ENCODE peak calls at places on chromosomes 11 and 22, in nine cellular contexts. I, K, Q, A, F, C, T, P and Y are unnamed samples.

GRCh38 chr11:44563716-44564115 is 1.7 kb upstream of the CD82 start:
- DNase-seq in K (no peak), Q (no peak), P (no peak), A (no peak), C (no peak), F (no peak), T (no peak), I (peak), Y (peak)

GRCh38 chr11:125313271-125314222 is 149.0 kb downstream of the PKNOX2 start:
- DNase-seq in T (no peak), C (peak), I (no peak), Q (peak), A (no peak), P (no peak), K (no peak), F (no peak), Y (peak)

GRCh38 chr22:30871391-30872281 is 96.9 kb downstream of the MORC2 start:
- DNase-seq in I (no peak), T (no peak), C (no peak), F (no peak), P (peak), Q (no peak), A (no peak), K (no peak), Y (no peak)

GRCh38 chr11:60838132-60838531 is 3.8 kb upstream of the CCDC86 start:
- DNase-seq in I (no peak), T (no peak), P (no peak), C (no peak), Q (peak), A (no peak), F (no peak), K (no peak), Y (no peak)

GRCh38 chr22:49621601-49622210 is 206.0 kb downstream of the BRD1 start:
- DNase-seq in A (no peak), C (no peak), I (no peak), F (no peak), Q (no peak), K (no peak), T (no peak), P (no peak), Y (no peak)

GRCh38 chr11:130408401-130408890 is 20.0 kb downstream of the ADAMTS8 start:
- DNase-seq in I (no peak), F (no peak), A (no peak), K (no peak), Q (no peak), P (no peak), T (no peak), C (no peak), Y (no peak)

GRCh38 chr22:17917490-17917983 is 106.8 kb downstream of the MICAL3 start:
- DNase-seq in T (no peak), P (no peak), K (no peak), I (no peak), F (no peak), C (peak), Q (no peak), A (no peak), Y (no peak)

GRCh38 chr11:18384157-18384641 is 10.2 kb upstream of the LDHA start:
- DNase-seq in K (no peak), Q (peak), C (peak), T (no peak), I (peak), F (peak), P (no peak), A (no peak), Y (peak)

GRCh38 chr22:35684270-35684700 is 33.4 kb upstream of the APOL5 start:
- DNase-seq in A (peak), I (peak), C (peak), F (peak), T (no peak), K (no peak), Q (peak), P (no peak), Y (peak)

GRCh38 chr11:35040221-35040942 is 98.6 kb upstream of the CD44 start:
- DNase-seq in P (no peak), A (no peak), T (no peak), Q (no peak), K (no peak), F (no peak), C (peak), I (peak), Y (peak)

GRCh38 chr11:118098996-118099837 is 12.5 kb upstream of the SMIM35 start:
- DNase-seq in F (peak), C (no peak), I (no peak), A (peak), Q (peak), T (no peak), P (no peak), K (no peak), Y (no peak)

GRCh38 chr22:46965552-46966494 is 203.4 kb downstream of the TBC1D22A start:
- DNase-seq in A (no peak), C (no peak), Q (no peak), F (no peak), I (peak), P (no peak), K (no peak), T (no peak), Y (no peak)

GRCh38 chr11:507727-508515 is 879 bp upstream of the RNH1 start:
- DNase-seq in T (no peak), A (no peak), K (no peak), C (no peak), F (peak), Q (peak), I (no peak), P (no peak), Y (peak)

GRCh38 chr11:34330653-34331052 is 27.2 kb downstream of the ABTB2 start:
- DNase-seq in A (no peak), C (no peak), T (no peak), F (no peak), Q (no peak), I (no peak), P (no peak), K (no peak), Y (no peak)

GRCh38 chr11:78832226-78832947 is 257.7 kb upstream of the NARS2 start:
- DNase-seq in T (no peak), C (no peak), Q (no peak), I (no peak), P (no peak), K (no peak), A (no peak), F (no peak), Y (no peak)

GRCh38 chr22:48927591-48927990 is 900.1 kb downstream of the BRD1 start:
- DNase-seq in T (no peak), A (no peak), K (no peak), Q (no peak), P (no peak), F (no peak), C (no peak), I (no peak), Y (no peak)

GRCh38 chr11:76723142-76723541 is 52.6 kb upstream of the LRRC32 start:
- DNase-seq in P (no peak), Q (no peak), C (no peak), A (no peak), F (no peak), T (no peak), I (no peak), K (no peak), Y (no peak)

GRCh38 chr11:68044898-68045351 is 6.1 kb downstream of the TCIRG1 start:
- DNase-seq in T (no peak), P (peak), I (no peak), F (no peak), A (no peak), Q (no peak), C (no peak), K (no peak), Y (no peak)

GRCh38 chr11:63779044-63779443 is 10.5 kb upstream of the ZFTA start:
- DNase-seq in C (no peak), I (no peak), T (no peak), Q (no peak), P (no peak), F (no peak), K (no peak), A (no peak), Y (peak)

GRCh38 chr11:59776210-59777066 is 21.3 kb downstream of the STX3 start:
- DNase-seq in C (peak), F (no peak), A (no peak), Q (no peak), T (no peak), I (peak), K (no peak), P (no peak), Y (peak)

GRCh38 chr11:29261831-29262230 is 755.0 kb downstream of the KCNA4 start:
- DNase-seq in I (no peak), K (no peak), Q (no peak), C (no peak), A (no peak), T (no peak), F (no peak), P (no peak), Y (no peak)

GRCh38 chr22:38423512-38424503 is 31.2 kb downstream of the KCNJ4 start:
- DNase-seq in A (no peak), C (peak), F (peak), K (no peak), T (no peak), P (no peak), I (no peak), Q (no peak), Y (no peak)

GRCh38 chr11:43944761-43945311 is 2.4 kb downstream of the C11orf96 start:
- DNase-seq in K (no peak), I (peak), A (no peak), F (no peak), C (no peak), Q (peak), P (peak), T (no peak), Y (peak)

GRCh38 chr22:46408568-46409506 is 73.3 kb downstream of the TRMU start:
- DNase-seq in P (no peak), K (no peak), C (no peak), T (no peak), I (no peak), F (peak), Q (no peak), A (no peak), Y (no peak)

GRCh38 chr22:35431483-35432205 is 31.7 kb downstream of the MCM5 start:
- DNase-seq in A (no peak), Q (no peak), I (no peak), K (no peak), P (no peak), C (no peak), F (no peak), T (no peak), Y (no peak)

GRCh38 chr11:16572946-16573345 is 165.5 kb upstream of the C11orf58 start:
- DNase-seq in I (no peak), Q (no peak), F (peak), P (no peak), K (no peak), T (peak), A (no peak), C (no peak), Y (peak)

GRCh38 chr22:25739659-25740344 is 2.2 kb upstream of the MYO18B start:
- DNase-seq in T (no peak), P (no peak), F (no peak), A (no peak), K (no peak), I (no peak), C (no peak), Q (no peak), Y (no peak)

GRCh38 chr11:113952588-113952987 is 22.3 kb upstream of the HTR3A start:
- DNase-seq in P (peak), T (no peak), C (no peak), F (no peak), A (no peak), K (no peak), Q (no peak), I (no peak), Y (no peak)

GRCh38 chr11:14331476-14332136 is 27.4 kb downstream of the RRAS2 start:
- DNase-seq in I (no peak), Q (no peak), A (no peak), K (no peak), C (no peak), P (no peak), T (no peak), F (no peak), Y (no peak)

GRCh38 chr11:13929551-13929950 is 33.0 kb upstream of the SPON1 start:
- DNase-seq in P (no peak), Q (no peak), I (no peak), A (no peak), F (no peak), C (no peak), T (no peak), K (no peak), Y (no peak)